ENCODE peak calls at places on chromosome 1, in four cellular contexts. T is Peyer's patch, L is SK-N-SH, J is epithelial cell of esophagus. R is an unnamed sample.

GRCh38 chr1:108644984-108645383 is 15.9 kb downstream of the HENMT1 start:
- DNase-seq in T (peak), L (no peak), J (no peak), R (no peak)

GRCh38 chr1:30809514-30810263 is 52.1 kb upstream of the LAPTM5 start:
- DNase-seq in T (no peak), L (no peak), J (peak), R (peak)

GRCh38 chr1:105027838-105028471 is 1278.3 kb downstream of the AMY1C start:
- DNase-seq in T (no peak), L (no peak), J (no peak), R (no peak)

GRCh38 chr1:1630965-1631792 is 794 bp upstream of the MMP23B start:
- DNase-seq in T (no peak), L (peak), J (no peak), R (no peak)

GRCh38 chr1:14334336-14335176 is 263.9 kb upstream of the KAZN start:
- DNase-seq in T (no peak), L (no peak), J (no peak), R (no peak)

GRCh38 chr1:12128120-12128519 is 38.7 kb upstream of the TNFRSF1B start:
- DNase-seq in T (no peak), L (no peak), J (no peak), R (no peak)

GRCh38 chr1:97042551-97042950 is 321.0 kb downstream of the PTBP2 start:
- DNase-seq in T (no peak), L (no peak), J (peak), R (no peak)

GRCh38 chr1:50605186-50605875 is 182.1 kb upstream of the DMRTA2 start:
- DNase-seq in T (no peak), L (peak), J (peak), R (peak)

GRCh38 chr1:218890436-218890835 is 283.2 kb upstream of the LYPLAL1 start:
- DNase-seq in T (no peak), L (no peak), J (no peak), R (no peak)

GRCh38 chr1:88318746-88319145 is 365.3 kb upstream of the PKN2 start:
- DNase-seq in T (no peak), L (no peak), J (no peak), R (no peak)

GRCh38 chr1:210294991-210295773 is 33.5 kb upstream of the HHAT start:
- DNase-seq in T (no peak), L (peak), J (peak), R (peak)

GRCh38 chr1:223425550-223425949 is 32.3 kb downstream of the CCDC185 start:
- DNase-seq in T (no peak), L (no peak), J (no peak), R (no peak)

GRCh38 chr1:39542924-39543323 is 33.7 kb downstream of the PABPC4 start:
- DNase-seq in T (no peak), L (no peak), J (no peak), R (no peak)

GRCh38 chr1:90850181-90850924 is 133.3 kb upstream of the BARHL2 start:
- DNase-seq in T (no peak), L (peak), J (no peak), R (no peak)

GRCh38 chr1:90850925-90851710 is 134.0 kb upstream of the BARHL2 start:
- DNase-seq in T (peak), L (peak), J (peak), R (peak)

GRCh38 chr1:90854559-90854958 is 137.5 kb upstream of the BARHL2 start:
- DNase-seq in T (no peak), L (no peak), J (no peak), R (no peak)

GRCh38 chr1:90856608-90857007 is 139.5 kb upstream of the BARHL2 start:
- DNase-seq in T (no peak), L (no peak), J (no peak), R (no peak)

DNA sequence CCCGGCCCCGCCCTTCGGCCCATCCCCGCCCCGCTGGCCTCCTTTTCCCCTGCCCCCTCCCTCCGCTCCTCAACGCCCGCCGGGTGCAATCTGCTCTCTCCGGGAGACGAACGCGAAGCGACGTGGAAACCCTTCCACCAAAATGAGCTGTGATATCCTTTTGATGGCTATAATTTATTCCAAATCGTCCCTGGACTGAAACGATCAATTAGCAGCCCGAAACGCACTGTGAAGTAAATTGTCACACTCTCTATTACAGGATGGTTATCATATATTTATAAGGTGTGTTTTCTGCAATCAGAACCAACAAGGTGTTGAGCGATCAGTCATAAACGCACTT is 134.6 kb upstream of the BARHL2 start:
- DNase-seq in T (no peak), L (no peak), J (no peak), R (no peak)
- TF ChIP-seq CTCF in T (no peak), L (no peak), J (no peak), R (no peak)

GRCh38 chr1:156804572-156805243 is 11.9 kb downstream of the SH2D2A start:
- DNase-seq in T (no peak), L (peak), J (no peak), R (no peak)
- H3K4me3 ChIP-seq in T (no peak), L (no peak), J (no peak), R (no peak)

DNA sequence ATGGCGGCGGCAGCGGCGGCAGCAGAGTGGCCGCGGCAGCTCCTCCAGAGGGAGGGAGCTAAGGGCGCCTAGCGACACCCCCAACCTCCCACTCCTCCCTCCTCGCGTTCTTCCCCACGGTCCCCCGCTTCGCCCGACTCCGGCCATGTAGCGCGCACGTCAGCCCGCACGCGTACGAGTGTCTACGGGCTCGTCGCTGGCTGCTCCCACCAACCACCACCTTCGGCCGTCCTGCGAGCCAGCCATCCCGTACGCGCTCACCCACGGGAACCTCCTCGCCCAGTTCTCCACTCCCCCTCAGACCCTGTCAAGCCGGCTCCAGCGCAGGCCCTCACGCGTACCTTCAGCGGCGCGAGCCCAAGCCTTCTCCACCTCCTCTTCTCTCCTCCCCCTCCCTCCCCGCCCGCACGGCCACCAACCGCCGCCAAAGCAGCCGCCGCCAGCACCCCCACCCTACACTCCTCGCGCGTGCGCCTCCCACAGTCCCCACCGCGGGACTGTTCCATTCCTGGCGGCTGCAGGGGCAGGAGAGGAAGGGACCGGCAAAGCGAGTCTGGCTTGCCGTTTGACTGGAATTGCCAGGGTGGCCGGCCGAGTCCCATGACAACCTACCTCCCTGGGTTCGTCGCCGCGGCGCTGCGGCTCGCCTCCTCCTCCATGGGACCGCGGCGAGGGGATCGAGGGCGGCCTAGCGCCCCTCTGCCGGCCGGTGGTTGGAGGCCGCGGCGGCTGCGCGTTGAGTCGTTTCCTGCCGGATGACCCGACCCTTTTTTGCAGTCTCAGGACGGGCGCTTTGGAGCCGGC is at the start of the genes DAP3 and YY1AP1:
- DNase-seq in T (peak), L (peak), J (peak), R (peak)
- TF ChIP-seq CTCF in T (peak), L (no peak), J (no peak), R (no peak)

GRCh38 chr1:172585348-172585747 is 52.4 kb downstream of the SUCO start:
- DNase-seq in T (no peak), L (no peak), J (peak), R (no peak)

GRCh38 chr1:172585861-172586260 is 52.9 kb downstream of the SUCO start:
- DNase-seq in T (no peak), L (no peak), J (peak), R (no peak)

GRCh38 chr1:172589553-172589952 is 56.6 kb downstream of the SUCO start:
- DNase-seq in T (no peak), L (no peak), J (no peak), R (no peak)

GRCh38 chr1:172582889-172583288 is 49.9 kb downstream of the SUCO start:
- DNase-seq in T (no peak), L (no peak), J (peak), R (no peak)

DNA sequence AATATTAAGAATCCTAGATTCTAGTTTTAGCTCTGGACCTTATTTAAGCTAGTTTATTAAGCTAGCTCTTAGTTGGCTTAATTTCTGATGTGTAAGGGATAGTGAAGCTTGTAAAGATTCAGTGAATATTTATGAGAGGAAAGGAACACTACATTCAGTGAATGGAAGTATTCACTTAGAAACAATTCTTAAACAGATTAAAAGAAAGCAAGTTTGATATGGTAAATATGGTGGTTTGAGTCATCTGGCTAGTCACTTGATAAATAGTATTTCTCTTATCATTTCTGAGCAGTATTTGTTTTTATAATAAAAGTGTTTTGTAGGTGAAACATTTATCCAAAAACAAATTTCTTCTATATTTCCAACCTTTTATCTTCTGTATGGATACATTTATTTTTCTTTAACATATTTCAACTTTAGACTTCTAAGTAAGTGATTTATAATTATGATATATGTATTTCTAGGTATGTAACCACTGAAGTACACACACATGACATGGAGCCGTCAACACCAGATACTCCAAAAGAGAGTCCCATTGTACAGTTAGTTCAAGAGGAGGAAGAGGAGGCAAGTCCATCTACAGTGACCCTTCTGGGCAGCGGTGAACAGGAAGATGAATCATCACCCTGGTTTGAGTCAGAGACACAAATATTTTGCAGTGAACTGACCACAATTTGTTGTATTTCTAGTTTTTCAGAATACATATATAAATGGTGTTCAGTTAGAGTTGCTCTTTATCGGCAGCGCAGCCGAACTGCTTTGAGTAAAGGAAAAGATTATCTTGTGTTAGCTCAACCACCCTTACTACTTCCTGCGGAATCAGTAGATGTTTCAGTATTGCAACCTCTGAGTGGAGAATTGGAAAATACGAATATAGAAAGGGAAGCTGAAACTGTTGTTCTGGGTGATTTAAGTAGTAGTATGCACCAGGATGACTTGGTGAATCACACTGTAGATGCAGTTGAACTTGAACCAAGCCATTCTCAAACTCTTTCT is 55.6 kb downstream of the SUCO start:
- DNase-seq in T (no peak), L (no peak), J (peak), R (peak)
- H3K4me3 ChIP-seq in T (no peak), L (no peak), J (no peak), R (peak)

DNA sequence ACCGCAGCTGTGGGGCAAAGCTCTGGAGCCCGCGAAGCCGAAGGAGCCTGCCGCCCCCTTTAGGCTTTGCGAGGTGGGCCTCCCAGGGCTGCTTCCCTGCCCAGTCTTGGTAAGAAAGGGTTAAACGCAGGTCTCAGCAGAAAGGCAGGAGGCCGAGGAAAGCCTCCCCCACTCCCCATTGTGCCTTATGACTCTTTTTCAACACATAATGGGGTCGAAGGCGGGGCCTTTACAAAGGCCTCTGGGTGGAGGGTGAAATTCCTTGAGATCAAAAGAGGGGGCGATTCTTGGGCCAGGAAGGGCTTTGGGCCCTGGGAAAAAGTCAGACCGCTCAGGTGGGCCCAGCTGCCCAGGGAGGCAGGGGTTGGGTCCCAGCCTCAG is 880 bp downstream of the ALPL start:
- DNase-seq in T (no peak), L (no peak), J (no peak), R (no peak)
- TF ChIP-seq CTCF in T (no peak), L (no peak), J (no peak), R (no peak)

DNA sequence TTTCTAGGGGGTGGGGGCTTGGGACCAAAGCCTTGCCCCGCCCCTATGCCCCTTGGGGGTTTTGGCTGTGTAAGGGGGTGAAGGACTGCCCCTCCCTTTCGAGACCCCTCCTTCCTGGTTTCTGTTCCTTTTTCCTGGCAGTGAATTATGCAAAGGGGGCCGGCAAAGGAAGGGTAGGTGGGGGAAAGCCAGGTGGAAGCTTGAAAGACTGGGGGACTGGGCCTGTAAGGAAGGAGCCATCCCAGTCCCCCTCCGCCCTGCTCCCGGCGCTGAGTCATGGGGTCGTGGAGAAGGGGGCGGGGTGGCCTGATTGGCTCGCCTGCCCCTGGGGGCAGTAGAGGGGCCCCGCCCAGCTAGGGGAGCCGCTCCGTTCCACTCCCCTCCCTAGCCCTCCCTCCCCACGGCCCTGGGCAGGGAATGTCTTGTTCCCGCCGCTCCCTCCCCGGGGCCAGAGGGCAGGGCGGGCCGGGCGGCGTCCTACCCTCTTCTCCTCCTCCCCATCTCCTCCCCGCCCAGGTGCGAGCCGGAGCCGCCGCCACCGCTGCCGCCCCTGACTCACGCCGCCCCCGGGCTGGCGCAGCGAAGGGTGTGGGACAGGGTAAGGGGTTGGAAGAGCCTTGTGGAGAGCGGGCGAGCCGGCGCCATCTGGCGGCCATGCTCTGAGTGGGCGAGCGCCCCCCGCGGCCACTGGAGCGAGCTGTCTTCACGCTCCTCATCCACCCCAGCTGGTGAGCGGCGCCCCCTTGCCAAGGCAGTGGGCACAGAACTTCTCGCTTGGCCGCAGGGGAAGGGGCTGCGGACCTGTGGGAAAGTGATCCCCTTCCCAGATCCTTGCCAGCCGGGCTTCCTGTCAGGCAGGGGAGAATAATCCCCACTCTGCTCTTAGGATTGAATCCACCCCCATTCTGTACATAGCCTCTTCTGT is 14.7 kb downstream of the ZBTB7B start:
- DNase-seq in T (peak), L (peak), J (peak), R (peak)
- H3K4me3 ChIP-seq in T (peak), L (peak), J (peak), R (peak)

GRCh38 chr1:244820131-244820530 is 15.3 kb upstream of the COX20 start:
- DNase-seq in T (no peak), L (no peak), J (no peak), R (no peak)

GRCh38 chr1:244821134-244821533 is 14.3 kb upstream of the COX20 start:
- DNase-seq in T (no peak), L (no peak), J (peak), R (no peak)

GRCh38 chr1:244813327-244813726 is 22.1 kb upstream of the COX20 start:
- DNase-seq in T (no peak), L (no peak), J (no peak), R (no peak)

GRCh38 chr1:244815600-244816099 is 19.8 kb upstream of the COX20 start:
- DNase-seq in T (peak), L (no peak), J (no peak), R (no peak)

GRCh38 chr1:244817415-244817894 is 18.0 kb upstream of the COX20 start:
- DNase-seq in T (no peak), L (no peak), J (no peak), R (no peak)
- TF ChIP-seq CTCF in T (no peak), L (no peak), J (no peak), R (no peak)

R was measured in brain microvascular endothelial cell.